ENCODE peak calls at places on chromosomes 12 and 14, in six cellular contexts. Y is gastrocnemius medialis, Z is pancreas, J is heart left ventricle, R is H1, G is BE2C. E is an unnamed sample. For H3K9me3, the result is how much of the 10 kb centered on the place peaks cover.

GRCh38 chr14:53855127-53855526 is 101.5 kb downstream of the BMP4 start:
- DNase-seq in G (no peak), R (no peak), Z (no peak), J (no peak), Y (no peak), E (no peak)

GRCh38 chr12:110972870-110973269 is 52.5 kb upstream of the MYL2 start:
- DNase-seq in J (no peak), Y (no peak), R (no peak), Z (no peak), G (no peak), E (no peak)

GRCh38 chr12:58920956-58921861 is 905 bp upstream of the LRIG3 start:
- DNase-seq in J (no peak), G (no peak), Z (no peak), R (no peak), Y (no peak), E (no peak)

GRCh38 chr12:68352067-68352466 is 19.9 kb upstream of the MDM1 start:
- DNase-seq in R (no peak), Z (no peak), G (no peak), Y (no peak), J (no peak), E (no peak)

GRCh38 chr12:79710707-79711483 is 20.1 kb upstream of the PAWR start:
- DNase-seq in G (no peak), Z (peak), Y (no peak), J (no peak), R (no peak), E (no peak)

GRCh38 chr12:50914872-50915484 is 37.4 kb upstream of the HIGD1C start:
- DNase-seq in R (no peak), Z (no peak), Y (no peak), G (no peak), J (no peak), E (no peak)

GRCh38 chr12:108850854-108851573 is 6.4 kb downstream of the SSH1 start:
- DNase-seq in J (peak), G (peak), R (no peak), Z (no peak), Y (no peak), E (no peak)

GRCh38 chr12:28222081-28222700 is 31.9 kb downstream of the CCDC91 start:
- DNase-seq in J (no peak), Y (no peak), R (no peak), Z (no peak), G (no peak), E (peak)

GRCh38 chr12:6222009-6222702 is 22.0 kb downstream of the CD9 start:
- DNase-seq in Z (no peak), R (no peak), Y (no peak), G (no peak), J (no peak), E (no peak)

GRCh38 chr14:67335781-67336180 is 23.8 kb downstream of the ATP6V1D start:
- DNase-seq in J (no peak), G (peak), Y (no peak), R (no peak), Z (no peak), E (no peak)

GRCh38 chr12:94405378-94406116 is 54.1 kb downstream of the CEP83 start:
- DNase-seq in Z (no peak), J (no peak), G (no peak), R (no peak), Y (no peak), E (no peak)

GRCh38 chr12:68910128-68910527 is 22.8 kb downstream of the CPM start:
- DNase-seq in Y (no peak), G (no peak), R (no peak), Z (no peak), J (no peak), E (no peak)

GRCh38 chr14:79405511-79405910 is 805.8 kb downstream of the DIO2 start:
- DNase-seq in Z (no peak), J (no peak), R (no peak), Y (no peak), G (no peak), E (no peak)

GRCh38 chr12:104454997-104455396 is 1.8 kb upstream of the CHST11 start:
- DNase-seq in Y (no peak), J (no peak), R (no peak), G (no peak), Z (no peak), E (no peak)

GRCh38 chr14:21405097-21405496 is 21.3 kb upstream of the SUPT16H start:
- DNase-seq in J (no peak), Y (no peak), Z (no peak), G (no peak), R (no peak), E (no peak)

GRCh38 chr12:58955849-58956248 is 35.5 kb upstream of the LRIG3 start:
- DNase-seq in Z (no peak), G (no peak), R (no peak), Y (no peak), J (no peak), E (no peak)

GRCh38 chr12:128792398-128792797 is 31.4 kb downstream of the SLC15A4 start:
- DNase-seq in G (no peak), Y (no peak), Z (no peak), J (no peak), R (no peak), E (no peak)

GRCh38 chr12:19771858-19772257 is 332.6 kb downstream of the AEBP2 start:
- DNase-seq in G (no peak), J (no peak), Z (no peak), R (no peak), Y (no peak), E (no peak)

GRCh38 chr14:63413009-63413408 is 94.3 kb upstream of the GPHB5 start:
- DNase-seq in R (no peak), G (no peak), Y (no peak), J (no peak), Z (no peak), E (no peak)

GRCh38 chr12:47867496-47867941 is 37.3 kb downstream of the VDR start:
- DNase-seq in Y (no peak), Z (no peak), J (no peak), G (no peak), R (no peak), E (no peak)

GRCh38 chr12:121774968-121775474 is 18.5 kb downstream of the RHOF start:
- DNase-seq in J (no peak), Y (no peak), G (no peak), R (no peak), Z (no peak), E (no peak)

GRCh38 chr14:51056431-51056830 is 38.5 kb downstream of the TRIM9 start:
- DNase-seq in J (no peak), Y (no peak), G (no peak), R (no peak), Z (no peak), E (no peak)

GRCh38 chr12:6097384-6097783 is 27.1 kb downstream of the VWF start:
- DNase-seq in G (no peak), Z (no peak), J (no peak), R (no peak), Y (no peak), E (no peak)

DNA sequence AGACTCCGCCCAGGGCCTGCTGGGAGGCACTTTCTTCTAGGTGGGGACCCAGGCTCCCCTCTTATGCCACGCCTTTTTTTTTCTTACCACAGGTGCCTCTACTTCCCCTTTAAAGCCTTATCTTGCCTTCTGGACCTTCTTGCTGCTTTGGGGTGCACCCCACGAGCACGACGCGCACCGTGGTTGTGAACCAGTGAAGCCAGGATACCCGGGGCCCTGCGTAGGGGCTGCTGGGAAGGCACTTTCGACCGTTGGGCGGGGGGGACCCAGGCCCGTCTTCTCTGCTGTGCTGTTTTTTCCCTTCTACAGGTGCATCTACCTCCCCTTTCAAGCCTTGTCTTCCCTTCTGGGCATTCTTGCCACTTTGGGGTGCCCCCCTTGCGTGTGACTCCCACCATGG is 305.4 kb downstream of the ALG10 start:
- DNase-seq in Y (no peak), G (no peak), J (no peak), R (no peak), Z (no peak), E (no peak)
- H3K9me3 ChIP-seq in Y (under half), G (under half), J (under half), R (half or more), Z (under half), E (under half)

GRCh38 chr12:92955997-92956663 is 27.0 kb upstream of the EEA1 start:
- DNase-seq in R (no peak), J (no peak), G (no peak), Z (no peak), Y (no peak), E (no peak)
- H3K9me3 ChIP-seq in R (under half), J (under half), G (under half), Z (under half), Y (under half), E (under half)

DNA sequence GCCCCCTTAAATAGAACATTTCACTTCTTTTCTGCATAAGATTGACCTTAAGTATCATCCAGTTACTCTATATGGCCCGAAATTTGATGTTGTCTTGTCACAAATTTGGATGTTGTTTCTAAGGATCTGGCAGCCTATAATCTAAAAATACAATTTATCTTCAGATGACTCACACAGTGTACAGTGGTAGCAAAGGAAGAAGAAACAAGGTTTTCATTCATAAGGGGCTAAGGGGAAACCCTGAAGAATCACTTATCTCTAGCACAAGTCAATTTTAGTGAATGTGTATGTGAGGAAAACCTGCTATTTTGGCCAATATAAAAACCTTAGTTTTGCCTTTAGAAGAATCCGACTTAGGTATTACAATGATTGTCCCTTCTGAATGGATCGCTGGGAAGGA is 606.3 kb upstream of the LRFN5 start:
- DNase-seq in Y (no peak), R (no peak), Z (no peak), J (no peak), G (no peak), E (no peak)
- H3K9me3 ChIP-seq in Y (under half), R (under half), Z (under half), J (under half), G (under half), E (under half)

GRCh38 chr12:66399626-66399931 is 97.3 kb downstream of the HELB start:
- DNase-seq in G (no peak), Y (no peak), Z (no peak), R (no peak), J (no peak), E (no peak)

GRCh38 chr12:66403746-66404145 is 101.5 kb downstream of the HELB start:
- DNase-seq in Y (no peak), G (no peak), R (no peak), J (no peak), Z (no peak), E (no peak)

GRCh38 chr12:66409195-66409871 is 107.0 kb downstream of the HELB start:
- DNase-seq in Y (no peak), Z (no peak), G (peak), R (peak), J (no peak), E (no peak)

GRCh38 chr12:66405395-66405794 is 103.1 kb downstream of the HELB start:
- DNase-seq in Z (no peak), G (no peak), R (no peak), J (no peak), Y (no peak), E (no peak)
- H3K9me3 ChIP-seq in Z (under half), G (under half), R (under half), J (under half), Y (under half), E (under half)

GRCh38 chr12:116646901-116647300 is 87.7 kb downstream of the MAP1LC3B2 start:
- DNase-seq in G (no peak), Y (no peak), Z (no peak), R (no peak), J (no peak), E (no peak)
- H3K9me3 ChIP-seq in G (under half), Y (under half), Z (under half), R (under half), J (under half), E (under half)

GRCh38 chr12:60421741-60422140 is 825.9 kb downstream of the SLC16A7 start:
- DNase-seq in J (no peak), R (no peak), G (no peak), Z (no peak), Y (no peak), E (no peak)
- H3K9me3 ChIP-seq in J (under half), R (under half), G (under half), Z (under half), Y (under half), E (under half)